ENCODE peak calls at places on chromosomes 1 and 21, in six cellular contexts. G is HCT116, M is suprapubic skin, N is endothelial cell of umbilical vein, Q is GM12891, Z is stomach. E is an unnamed sample.

GRCh38 chr1:87252406-87252805 is 76.3 kb upstream of the LMO4 start:
- DNase-seq in G (no peak), M (no peak), N (no peak), Q (no peak), Z (no peak), E (no peak)

GRCh38 chr1:235297579-235297978 is 30.4 kb downstream of the ARID4B start:
- DNase-seq in G (no peak), M (no peak), N (no peak), Q (no peak), Z (no peak), E (no peak)

GRCh38 chr21:36859744-36860501 is 106.5 kb downstream of the HLCS start:
- DNase-seq in G (no peak), M (no peak), N (peak), Q (no peak), Z (peak), E (no peak)

GRCh38 chr1:58815069-58815679 is 31.3 kb upstream of the JUN start:
- DNase-seq in G (peak), M (peak), N (peak), Q (peak), Z (peak), E (peak)

GRCh38 chr1:180235502-180236239 is 5.6 kb downstream of the LHX4 start:
- DNase-seq in G (no peak), M (no peak), N (no peak), Q (no peak), Z (no peak), E (peak)

GRCh38 chr1:156571959-156572662 is at the start of gene IQGAP3:
- DNase-seq in G (peak), M (peak), N (peak), Q (peak), Z (peak), E (peak)

GRCh38 chr1:243287652-243288051 is 31.8 kb downstream of the SDCCAG8 start:
- DNase-seq in G (no peak), M (no peak), N (peak), Q (peak), Z (no peak), E (no peak)

GRCh38 chr1:89844236-89844807 is 23.5 kb downstream of the LRRC8D start:
- DNase-seq in G (no peak), M (no peak), N (no peak), Q (no peak), Z (no peak), E (no peak)

GRCh38 chr1:233256789-233257188 is 38.7 kb downstream of the PCNX2 start:
- DNase-seq in G (no peak), M (no peak), N (no peak), Q (no peak), Z (no peak), E (no peak)

GRCh38 chr1:66239834-66240233 is 294.1 kb upstream of the SGIP1 start:
- DNase-seq in G (no peak), M (no peak), N (no peak), Q (no peak), Z (no peak), E (no peak)

GRCh38 chr1:224348137-224348536 is 8.5 kb upstream of the CNIH4 start:
- DNase-seq in G (no peak), M (no peak), N (no peak), Q (no peak), Z (no peak), E (no peak)

GRCh38 chr1:11320153-11320936 is 47.3 kb downstream of the UBIAD1 start:
- DNase-seq in G (no peak), M (no peak), N (no peak), Q (peak), Z (no peak), E (no peak)

GRCh38 chr1:1282998-1283397 is 2.8 kb downstream of the SCNN1D start:
- DNase-seq in G (no peak), M (no peak), N (no peak), Q (no peak), Z (no peak), E (peak)

GRCh38 chr1:189226779-189227178 is 1250.9 kb downstream of the BRINP3 start:
- DNase-seq in G (no peak), M (no peak), N (no peak), Q (no peak), Z (no peak), E (no peak)

GRCh38 chr1:223256034-223256433 is 107.9 kb downstream of the SUSD4 start:
- DNase-seq in G (no peak), M (no peak), N (no peak), Q (no peak), Z (no peak), E (no peak)
- TF ChIP-seq POLR2AphosphoS5 in G (no peak), M (no peak), N (no peak), Q (no peak), Z (no peak), E (no peak)

GRCh38 chr1:206460846-206461426 is 9.3 kb upstream of the IKBKE start:
- DNase-seq in G (no peak), M (no peak), N (peak), Q (no peak), Z (no peak), E (no peak)
- TF ChIP-seq POLR2AphosphoS5 in G (no peak), M (peak), N (no peak), Q (no peak), Z (no peak), E (no peak)

DNA sequence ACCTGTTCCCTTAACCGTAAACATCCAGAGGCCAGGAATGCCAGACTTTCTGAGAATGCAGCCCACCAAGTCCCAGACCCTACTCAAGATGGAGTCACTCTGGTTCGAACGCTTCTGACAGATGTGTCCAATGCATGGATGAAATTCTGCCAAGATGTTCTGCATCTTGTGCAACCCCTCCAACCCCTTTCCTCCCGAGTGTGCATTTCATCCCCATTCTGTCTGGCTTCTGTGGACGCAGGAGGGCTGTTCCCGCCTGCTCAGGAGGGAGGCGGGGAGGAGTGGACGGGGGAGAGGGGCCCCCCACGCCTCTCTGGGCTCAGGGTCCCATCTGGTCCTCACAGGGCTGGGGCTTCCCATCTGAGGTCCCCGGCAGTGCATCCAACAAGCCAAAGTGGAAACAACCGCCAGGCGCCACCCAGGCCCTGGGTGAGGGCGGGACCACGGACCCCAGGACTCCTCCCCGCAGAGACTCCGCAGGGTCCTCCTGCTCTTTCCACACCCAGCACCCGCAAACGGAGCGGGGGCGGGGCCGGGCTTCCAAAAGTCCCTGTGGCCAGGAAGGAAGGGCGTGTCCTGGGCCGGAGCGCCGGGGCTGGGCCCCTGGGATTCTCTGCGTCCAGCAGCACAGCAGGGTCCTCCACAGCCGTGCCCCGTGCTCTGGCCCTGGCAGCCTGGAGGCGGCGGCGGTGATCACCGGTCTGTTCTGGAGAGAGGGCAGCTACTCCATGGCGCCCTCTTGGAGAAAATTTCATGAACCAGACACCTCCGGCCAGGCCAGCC is 27.7 kb upstream of the SUMO3 start:
- DNase-seq in G (no peak), M (peak), N (peak), Q (peak), Z (peak), E (peak)
- TF ChIP-seq POLR2AphosphoS5 in G (no peak), M (no peak), N (peak), Q (no peak), Z (no peak), E (no peak)

GRCh38 chr1:173294853-173295252 is 87.7 kb upstream of the TNFSF4 start:
- DNase-seq in G (no peak), M (no peak), N (no peak), Q (no peak), Z (no peak), E (no peak)
- TF ChIP-seq POLR2AphosphoS5 in G (no peak), M (no peak), N (no peak), Q (no peak), Z (no peak), E (no peak)

DNA sequence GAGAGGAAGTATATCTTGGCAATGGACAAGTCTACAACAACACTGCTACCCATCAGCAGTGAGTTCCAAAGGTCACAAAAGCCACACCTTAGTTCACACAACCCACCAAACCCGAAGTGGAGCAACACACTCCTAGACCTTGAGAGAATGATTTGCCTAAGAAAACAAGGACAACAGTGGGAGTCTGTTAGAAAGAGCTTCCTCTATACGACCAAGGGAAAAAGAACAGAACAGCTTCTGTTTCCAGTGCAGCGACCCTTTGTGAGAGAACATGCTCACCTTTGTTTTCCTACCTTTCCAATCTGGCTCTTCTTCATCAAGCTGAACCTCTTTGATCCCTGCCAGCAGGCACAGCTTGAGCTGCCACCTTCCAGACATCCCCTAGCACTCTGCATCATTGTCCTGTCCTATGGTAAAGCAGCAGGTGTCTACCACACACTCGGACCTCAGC is 56.7 kb upstream of the PALMD start:
- DNase-seq in G (no peak), M (no peak), N (peak), Q (no peak), Z (no peak), E (no peak)
- TF ChIP-seq POLR2AphosphoS5 in G (no peak), M (no peak), N (no peak), Q (no peak), Z (no peak), E (no peak)

GRCh38 chr1:81949421-81949820 is 148.7 kb downstream of the ADGRL2 start:
- DNase-seq in G (no peak), M (no peak), N (no peak), Q (no peak), Z (no peak), E (no peak)
- TF ChIP-seq POLR2AphosphoS5 in G (no peak), M (no peak), N (no peak), Q (no peak), Z (no peak), E (no peak)